ENCODE peak calls at places on chromosomes 12 and 14, in eight cellular contexts. H, Q, S, V, E, N, U and M are unnamed samples.

GRCh38 chr14:101535232-101535631 is 26.1 kb upstream of the DIO3 start:
- DNase-seq in H (no peak), Q (no peak), S (no peak), V (peak), E (no peak), N (no peak), U (no peak), M (no peak)

GRCh38 chr14:22614240-22614799 is 16.2 kb downstream of the ABHD4 start:
- DNase-seq in H (peak), Q (peak), S (peak), V (peak), E (peak), N (peak), U (no peak), M (peak)

GRCh38 chr12:124386059-124386458 is 91.2 kb downstream of the RFLNA start:
- DNase-seq in H (no peak), Q (peak), S (peak), V (no peak), E (peak), N (no peak), U (no peak), M (no peak)

GRCh38 chr14:53409974-53410373 is 256.9 kb upstream of the DDHD1 start:
- DNase-seq in H (no peak), Q (no peak), S (peak), V (no peak), E (peak), N (peak), U (no peak), M (no peak)

GRCh38 chr12:2259368-2259767 is 206.6 kb downstream of the CACNA1C start:
- DNase-seq in H (no peak), Q (no peak), S (peak), V (no peak), E (no peak), N (no peak), U (no peak), M (peak)

GRCh38 chr12:120116443-120116791 is at the start of gene RAB35:
- DNase-seq in H (no peak), Q (no peak), S (no peak), V (no peak), E (no peak), N (no peak), U (peak), M (no peak)

GRCh38 chr12:109513977-109514376 is 36.5 kb downstream of the UBE3B start:
- DNase-seq in H (no peak), Q (no peak), S (no peak), V (no peak), E (no peak), N (no peak), U (no peak), M (no peak)

GRCh38 chr12:62800707-62801400 is 134.1 kb downstream of the PPM1H start:
- DNase-seq in H (no peak), Q (no peak), S (no peak), V (no peak), E (no peak), N (peak), U (no peak), M (no peak)

GRCh38 chr14:101961746-101962502 is 2.4 kb upstream of the DYNC1H1 start:
- DNase-seq in H (no peak), Q (no peak), S (no peak), V (no peak), E (no peak), N (no peak), U (no peak), M (no peak)

GRCh38 chr12:108129017-108129812 is at the start of gene WSCD2:
- DNase-seq in H (no peak), Q (no peak), S (peak), V (peak), E (peak), N (peak), U (no peak), M (no peak)
- TF ChIP-seq CTCF in H (no peak), Q (peak), S (peak), V (no peak), E (peak), N (no peak), U (peak), M (no peak)

GRCh38 chr12:83753205-83753604 is 1066.5 kb downstream of the TMTC2 start:
- DNase-seq in H (no peak), Q (no peak), S (no peak), V (no peak), E (no peak), N (no peak), U (no peak), M (no peak)
- TF ChIP-seq CTCF in H (no peak), Q (no peak), S (no peak), V (no peak), E (no peak), N (no peak), U (no peak), M (no peak)

DNA sequence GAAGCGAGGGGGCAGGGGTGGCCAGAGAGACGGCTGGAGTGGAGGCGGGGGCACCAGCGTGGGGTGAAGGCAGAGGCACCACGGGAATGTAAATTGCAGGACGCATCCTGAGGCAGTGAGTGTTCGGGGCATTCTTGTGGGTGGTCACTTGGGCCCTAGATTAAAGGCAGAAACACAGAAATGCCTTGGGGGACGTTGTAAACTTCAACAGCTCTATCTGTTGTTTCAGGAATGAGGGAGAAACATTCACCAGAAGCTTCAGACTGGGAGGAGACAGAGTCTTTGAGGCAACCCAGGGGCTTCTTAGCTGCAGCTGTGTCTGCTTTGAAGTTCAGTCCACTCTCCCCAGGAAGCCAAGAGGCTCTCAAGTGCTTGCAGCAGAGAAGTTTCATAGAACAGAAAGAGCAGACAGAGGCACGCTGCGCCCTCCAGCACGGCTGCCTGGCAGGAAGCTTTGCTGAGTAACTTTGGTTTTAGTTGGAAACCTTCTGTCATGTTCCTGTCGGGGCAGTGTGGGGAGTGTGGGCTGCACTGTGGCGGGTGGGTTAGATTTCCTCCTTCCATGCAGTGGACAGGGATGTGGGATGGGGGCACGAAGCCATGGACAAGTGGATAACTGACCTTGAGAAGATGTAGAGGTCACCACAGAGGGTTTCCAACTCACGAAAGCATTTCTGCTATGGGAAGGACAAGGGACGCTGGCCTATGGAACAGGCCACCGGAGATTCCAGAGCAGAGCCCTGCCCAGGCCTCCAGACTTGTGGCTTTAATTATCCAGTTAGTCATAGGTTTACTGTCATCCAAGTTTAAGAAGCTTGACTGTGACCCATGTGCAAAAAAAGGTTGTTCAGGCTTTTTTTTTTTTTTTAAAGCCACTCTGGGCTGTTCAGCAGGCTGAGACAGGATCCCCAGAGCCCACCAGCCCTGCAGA is 107.6 kb downstream of the ARF6 start:
- DNase-seq in H (no peak), Q (peak), S (peak), V (peak), E (peak), N (peak), U (no peak), M (peak)
- TF ChIP-seq CTCF in H (peak), Q (peak), S (peak), V (no peak), E (no peak), N (no peak), U (no peak), M (no peak)

DNA sequence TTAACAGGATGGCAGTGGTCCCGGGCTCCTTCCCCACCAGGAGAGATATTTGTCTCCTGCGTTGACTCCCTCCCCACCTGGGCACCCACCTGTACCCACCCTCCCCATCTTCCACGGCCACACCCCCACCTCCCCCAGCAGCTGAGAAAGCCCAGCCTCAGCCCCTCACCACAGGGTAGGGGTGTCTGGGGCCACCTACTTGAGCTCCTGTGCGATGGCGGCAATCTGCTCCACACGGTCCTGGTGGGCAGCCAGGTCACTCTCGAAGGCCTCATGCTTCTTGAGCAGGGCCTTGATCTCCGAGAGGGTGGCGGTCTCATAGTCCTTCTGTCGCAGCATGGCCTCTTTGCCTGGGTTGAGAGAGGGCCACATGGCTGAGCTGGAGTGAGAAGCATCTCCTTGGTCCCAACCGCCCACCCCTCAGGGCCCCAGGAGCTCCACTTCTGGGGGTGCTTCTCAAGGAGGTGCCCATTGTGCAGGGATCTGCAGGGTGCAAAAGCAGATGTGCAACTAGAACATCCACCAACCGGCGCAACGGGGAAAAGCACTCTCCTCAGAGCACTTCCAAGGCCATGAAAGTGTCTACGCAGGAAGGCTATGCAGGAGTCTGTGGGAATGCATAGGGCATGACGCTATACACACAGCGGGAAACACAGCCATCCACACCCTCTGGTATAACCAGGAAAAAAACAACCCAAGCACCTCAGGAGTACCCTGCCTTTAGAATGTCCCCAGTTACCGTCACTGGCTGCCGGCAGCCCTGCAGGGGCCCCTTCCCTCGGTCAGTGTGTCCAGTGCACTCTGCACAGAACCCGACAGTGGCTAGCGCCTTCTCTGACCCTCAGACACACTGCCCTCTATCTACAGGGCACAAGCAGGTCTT is 92.6 kb upstream of the ZFP36L1 start:
- DNase-seq in H (no peak), Q (no peak), S (no peak), V (no peak), E (no peak), N (no peak), U (no peak), M (no peak)
- TF ChIP-seq CTCF in H (no peak), Q (no peak), S (no peak), V (no peak), E (no peak), N (no peak), U (no peak), M (no peak)

GRCh38 chr14:39755269-39755878 is 323.1 kb upstream of the FBXO33 start:
- DNase-seq in H (no peak), Q (no peak), S (no peak), V (no peak), E (no peak), N (no peak), U (no peak), M (no peak)
- TF ChIP-seq CTCF in H (no peak), Q (no peak), S (no peak), V (no peak), E (no peak), N (no peak), U (no peak), M (no peak)

GRCh38 chr12:111121840-111122239 is 201.5 kb upstream of the MYL2 start:
- DNase-seq in H (no peak), Q (no peak), S (peak), V (no peak), E (no peak), N (no peak), U (no peak), M (no peak)
- TF ChIP-seq CTCF in H (no peak), Q (no peak), S (peak), V (no peak), E (no peak), N (no peak), U (no peak), M (no peak)